ENCODE peak calls at places on chromosomes 12 and 14, in four cellular contexts. One of them, this sample, is unnamed.

GRCh38 chr12:64678248-64678647 is 68.0 kb downstream of the RASSF3 start:
- ATAC-seq in left cardiac atrium: no peak
- ATAC-seq in stimulated activated naive CD8-positive, alpha-beta T cell treated with anti-CD3 and anti-CD28 coated beads, Interleukin-15, amount 100 ng/mL, for 72 hours: no peak
- ATAC-seq in activated CD8-positive, alpha-beta T cell treated with anti-CD3 and anti-CD28 coated beads for 36 hours: no peak
- ATAC-seq in this sample: no peak

GRCh38 chr14:104462651-104463630 is 116.6 kb upstream of the C14orf180 start:
- ATAC-seq in left cardiac atrium: no peak
- ATAC-seq in stimulated activated naive CD8-positive, alpha-beta T cell treated with anti-CD3 and anti-CD28 coated beads, Interleukin-15, amount 100 ng/mL, for 72 hours: peak
- ATAC-seq in activated CD8-positive, alpha-beta T cell treated with anti-CD3 and anti-CD28 coated beads for 36 hours: peak
- ATAC-seq in this sample: no peak

GRCh38 chr12:123063535-123063934 is 83.1 kb downstream of the ARL6IP4 start:
- ATAC-seq in left cardiac atrium: no peak
- ATAC-seq in stimulated activated naive CD8-positive, alpha-beta T cell treated with anti-CD3 and anti-CD28 coated beads, Interleukin-15, amount 100 ng/mL, for 72 hours: peak
- ATAC-seq in activated CD8-positive, alpha-beta T cell treated with anti-CD3 and anti-CD28 coated beads for 36 hours: peak
- ATAC-seq in this sample: no peak

GRCh38 chr12:89020121-89020480 is 332.2 kb downstream of the DUSP6 start:
- ATAC-seq in left cardiac atrium: no peak
- ATAC-seq in stimulated activated naive CD8-positive, alpha-beta T cell treated with anti-CD3 and anti-CD28 coated beads, Interleukin-15, amount 100 ng/mL, for 72 hours: no peak
- ATAC-seq in activated CD8-positive, alpha-beta T cell treated with anti-CD3 and anti-CD28 coated beads for 36 hours: no peak
- ATAC-seq in this sample: no peak

GRCh38 chr14:67532606-67532997 is 488 bp upstream of the PLEKHH1 start:
- ATAC-seq in left cardiac atrium: no peak
- ATAC-seq in stimulated activated naive CD8-positive, alpha-beta T cell treated with anti-CD3 and anti-CD28 coated beads, Interleukin-15, amount 100 ng/mL, for 72 hours: no peak
- ATAC-seq in activated CD8-positive, alpha-beta T cell treated with anti-CD3 and anti-CD28 coated beads for 36 hours: no peak
- ATAC-seq in this sample: no peak

GRCh38 chr12:45165284-45165683 is 50.6 kb upstream of the ANO6 start:
- ATAC-seq in left cardiac atrium: no peak
- ATAC-seq in stimulated activated naive CD8-positive, alpha-beta T cell treated with anti-CD3 and anti-CD28 coated beads, Interleukin-15, amount 100 ng/mL, for 72 hours: no peak
- ATAC-seq in activated CD8-positive, alpha-beta T cell treated with anti-CD3 and anti-CD28 coated beads for 36 hours: no peak
- ATAC-seq in this sample: no peak

GRCh38 chr14:33527023-33527634 is 423.7 kb downstream of the EGLN3 start:
- ATAC-seq in left cardiac atrium: no peak
- ATAC-seq in stimulated activated naive CD8-positive, alpha-beta T cell treated with anti-CD3 and anti-CD28 coated beads, Interleukin-15, amount 100 ng/mL, for 72 hours: no peak
- ATAC-seq in activated CD8-positive, alpha-beta T cell treated with anti-CD3 and anti-CD28 coated beads for 36 hours: no peak
- ATAC-seq in this sample: no peak

GRCh38 chr14:58428011-58428807 is 690 bp downstream of the KIAA0586 start:
- ATAC-seq in left cardiac atrium: peak
- ATAC-seq in stimulated activated naive CD8-positive, alpha-beta T cell treated with anti-CD3 and anti-CD28 coated beads, Interleukin-15, amount 100 ng/mL, for 72 hours: no peak
- ATAC-seq in activated CD8-positive, alpha-beta T cell treated with anti-CD3 and anti-CD28 coated beads for 36 hours: no peak
- ATAC-seq in this sample: no peak

GRCh38 chr14:68671899-68672298 is 121.0 kb downstream of the ZFP36L1 start:
- ATAC-seq in left cardiac atrium: no peak
- ATAC-seq in stimulated activated naive CD8-positive, alpha-beta T cell treated with anti-CD3 and anti-CD28 coated beads, Interleukin-15, amount 100 ng/mL, for 72 hours: no peak
- ATAC-seq in activated CD8-positive, alpha-beta T cell treated with anti-CD3 and anti-CD28 coated beads for 36 hours: no peak
- ATAC-seq in this sample: peak

GRCh38 chr14:95664546-95664945 is 21.7 kb upstream of the TCL1B start:
- ATAC-seq in left cardiac atrium: no peak
- ATAC-seq in stimulated activated naive CD8-positive, alpha-beta T cell treated with anti-CD3 and anti-CD28 coated beads, Interleukin-15, amount 100 ng/mL, for 72 hours: no peak
- ATAC-seq in activated CD8-positive, alpha-beta T cell treated with anti-CD3 and anti-CD28 coated beads for 36 hours: no peak
- ATAC-seq in this sample: no peak

GRCh38 chr12:77204055-77204454 is 138.7 kb upstream of the E2F7 start:
- ATAC-seq in left cardiac atrium: no peak
- ATAC-seq in stimulated activated naive CD8-positive, alpha-beta T cell treated with anti-CD3 and anti-CD28 coated beads, Interleukin-15, amount 100 ng/mL, for 72 hours: no peak
- ATAC-seq in activated CD8-positive, alpha-beta T cell treated with anti-CD3 and anti-CD28 coated beads for 36 hours: no peak
- ATAC-seq in this sample: no peak

GRCh38 chr14:100193417-100194357 is 34.2 kb upstream of the DEGS2 start:
- ATAC-seq in left cardiac atrium: no peak
- ATAC-seq in stimulated activated naive CD8-positive, alpha-beta T cell treated with anti-CD3 and anti-CD28 coated beads, Interleukin-15, amount 100 ng/mL, for 72 hours: peak
- ATAC-seq in activated CD8-positive, alpha-beta T cell treated with anti-CD3 and anti-CD28 coated beads for 36 hours: peak
- ATAC-seq in this sample: no peak

GRCh38 chr12:48947727-48948126 is 9.6 kb downstream of the ARF3 start:
- ATAC-seq in left cardiac atrium: no peak
- ATAC-seq in stimulated activated naive CD8-positive, alpha-beta T cell treated with anti-CD3 and anti-CD28 coated beads, Interleukin-15, amount 100 ng/mL, for 72 hours: no peak
- ATAC-seq in activated CD8-positive, alpha-beta T cell treated with anti-CD3 and anti-CD28 coated beads for 36 hours: no peak
- ATAC-seq in this sample: no peak

GRCh38 chr14:59787045-59787674 is 83.4 kb downstream of the RTN1 start:
- ATAC-seq in left cardiac atrium: no peak
- ATAC-seq in stimulated activated naive CD8-positive, alpha-beta T cell treated with anti-CD3 and anti-CD28 coated beads, Interleukin-15, amount 100 ng/mL, for 72 hours: no peak
- ATAC-seq in activated CD8-positive, alpha-beta T cell treated with anti-CD3 and anti-CD28 coated beads for 36 hours: no peak
- ATAC-seq in this sample: no peak